ENCODE peak calls at places on chromosomes 11 and 22, in eight cellular contexts. One of them, this sample, is unnamed.

GRCh38 chr11:118143661-118144185 is 8.9 kb downstream of the SCN4B start:
- DNase-seq in Daoy: no peak
- DNase-seq in stromal cell of bone marrow: no peak
- DNase-seq in AG08396: no peak
- DNase-seq in kidney epithelial cell: no peak
- DNase-seq in midbrain: no peak
- DNase-seq in G401: no peak
- DNase-seq in nephron progenitor cell: no peak
- DNase-seq in this sample: no peak

GRCh38 chr22:46267431-46268279 is at the start of gene TTC38:
- DNase-seq in Daoy: peak
- DNase-seq in stromal cell of bone marrow: peak
- DNase-seq in AG08396: peak
- DNase-seq in kidney epithelial cell: no peak
- DNase-seq in midbrain: peak
- DNase-seq in G401: peak
- DNase-seq in nephron progenitor cell: peak
- DNase-seq in this sample: peak

GRCh38 chr11:113725411-113725810 is 19.3 kb upstream of the TMPRSS5 start:
- DNase-seq in Daoy: no peak
- DNase-seq in stromal cell of bone marrow: no peak
- DNase-seq in AG08396: no peak
- DNase-seq in kidney epithelial cell: no peak
- DNase-seq in midbrain: no peak
- DNase-seq in G401: no peak
- DNase-seq in nephron progenitor cell: no peak
- DNase-seq in this sample: no peak

GRCh38 chr11:104148696-104149095 is 15.3 kb downstream of the PDGFD start:
- DNase-seq in Daoy: no peak
- DNase-seq in stromal cell of bone marrow: no peak
- DNase-seq in AG08396: no peak
- DNase-seq in kidney epithelial cell: no peak
- DNase-seq in midbrain: no peak
- DNase-seq in G401: no peak
- DNase-seq in nephron progenitor cell: no peak
- DNase-seq in this sample: no peak

GRCh38 chr11:44145011-44145777 is 49.7 kb downstream of the EXT2 start:
- DNase-seq in Daoy: no peak
- DNase-seq in stromal cell of bone marrow: peak
- DNase-seq in AG08396: no peak
- DNase-seq in kidney epithelial cell: no peak
- DNase-seq in midbrain: no peak
- DNase-seq in G401: no peak
- DNase-seq in nephron progenitor cell: no peak
- DNase-seq in this sample: no peak

GRCh38 chr11:32439488-32440210 is 4.3 kb upstream of the WT1 start:
- DNase-seq in Daoy: no peak
- DNase-seq in stromal cell of bone marrow: no peak
- DNase-seq in AG08396: no peak
- DNase-seq in kidney epithelial cell: no peak
- DNase-seq in midbrain: no peak
- DNase-seq in G401: no peak
- DNase-seq in nephron progenitor cell: peak
- DNase-seq in this sample: no peak

GRCh38 chr11:57203359-57203758 is 21.6 kb downstream of the LRRC55 start:
- DNase-seq in Daoy: no peak
- DNase-seq in stromal cell of bone marrow: no peak
- DNase-seq in AG08396: no peak
- DNase-seq in kidney epithelial cell: no peak
- DNase-seq in midbrain: no peak
- DNase-seq in G401: no peak
- DNase-seq in nephron progenitor cell: no peak
- DNase-seq in this sample: peak

GRCh38 chr11:91308069-91308468 is 916.5 kb upstream of the FAT3 start:
- DNase-seq in Daoy: no peak
- DNase-seq in stromal cell of bone marrow: no peak
- DNase-seq in AG08396: no peak
- DNase-seq in kidney epithelial cell: no peak
- DNase-seq in midbrain: no peak
- DNase-seq in G401: no peak
- DNase-seq in nephron progenitor cell: no peak
- DNase-seq in this sample: no peak

GRCh38 chr11:122874991-122875390 is 7.6 kb upstream of the JHY start:
- DNase-seq in Daoy: no peak
- DNase-seq in stromal cell of bone marrow: no peak
- DNase-seq in AG08396: no peak
- DNase-seq in kidney epithelial cell: no peak
- DNase-seq in midbrain: no peak
- DNase-seq in G401: no peak
- DNase-seq in nephron progenitor cell: no peak
- DNase-seq in this sample: no peak

GRCh38 chr11:72589802-72590761 is 84.1 kb downstream of the PDE2A start:
- DNase-seq in Daoy: peak
- DNase-seq in stromal cell of bone marrow: no peak
- DNase-seq in AG08396: no peak
- DNase-seq in kidney epithelial cell: no peak
- DNase-seq in midbrain: no peak
- DNase-seq in G401: no peak
- DNase-seq in nephron progenitor cell: peak
- DNase-seq in this sample: peak

GRCh38 chr11:70532728-70533127 is 134.4 kb downstream of the CTTN start:
- DNase-seq in Daoy: no peak
- DNase-seq in stromal cell of bone marrow: no peak
- DNase-seq in AG08396: peak
- DNase-seq in kidney epithelial cell: no peak
- DNase-seq in midbrain: no peak
- DNase-seq in G401: no peak
- DNase-seq in nephron progenitor cell: no peak
- DNase-seq in this sample: no peak

GRCh38 chr11:71112454-71112853 is 139.9 kb downstream of the SHANK2 start:
- DNase-seq in Daoy: no peak
- DNase-seq in stromal cell of bone marrow: no peak
- DNase-seq in AG08396: no peak
- DNase-seq in kidney epithelial cell: no peak
- DNase-seq in midbrain: no peak
- DNase-seq in G401: no peak
- DNase-seq in nephron progenitor cell: no peak
- DNase-seq in this sample: no peak

GRCh38 chr22:45804319-45804985 is 132.8 kb downstream of the ATXN10 start:
- DNase-seq in Daoy: no peak
- DNase-seq in stromal cell of bone marrow: no peak
- DNase-seq in AG08396: no peak
- DNase-seq in kidney epithelial cell: no peak
- DNase-seq in midbrain: no peak
- DNase-seq in G401: no peak
- DNase-seq in nephron progenitor cell: no peak
- DNase-seq in this sample: no peak

GRCh38 chr11:32821517-32821916 is 8.2 kb upstream of the PRRG4 start:
- DNase-seq in Daoy: peak
- DNase-seq in stromal cell of bone marrow: no peak
- DNase-seq in AG08396: no peak
- DNase-seq in kidney epithelial cell: no peak
- DNase-seq in midbrain: no peak
- DNase-seq in G401: no peak
- DNase-seq in nephron progenitor cell: no peak
- DNase-seq in this sample: no peak

GRCh38 chr11:30377347-30377746 is 54.4 kb downstream of the ARL14EP start:
- DNase-seq in Daoy: no peak
- DNase-seq in stromal cell of bone marrow: no peak
- DNase-seq in AG08396: no peak
- DNase-seq in kidney epithelial cell: no peak
- DNase-seq in midbrain: no peak
- DNase-seq in G401: no peak
- DNase-seq in nephron progenitor cell: no peak
- DNase-seq in this sample: no peak

GRCh38 chr11:86803641-86804040 is 3.3 kb downstream of the PRSS23 start:
- DNase-seq in Daoy: peak
- DNase-seq in stromal cell of bone marrow: no peak
- DNase-seq in AG08396: no peak
- DNase-seq in kidney epithelial cell: no peak
- DNase-seq in midbrain: no peak
- DNase-seq in G401: no peak
- DNase-seq in nephron progenitor cell: no peak
- DNase-seq in this sample: no peak

GRCh38 chr22:19878461-19879247 is 24.0 kb upstream of the GNB1L start:
- DNase-seq in Daoy: no peak
- DNase-seq in stromal cell of bone marrow: no peak
- DNase-seq in AG08396: no peak
- DNase-seq in kidney epithelial cell: no peak
- DNase-seq in midbrain: no peak
- DNase-seq in G401: no peak
- DNase-seq in nephron progenitor cell: no peak
- DNase-seq in this sample: no peak

GRCh38 chr11:116843661-116844060 is 6.2 kb upstream of the APOA1 start:
- DNase-seq in Daoy: no peak
- DNase-seq in stromal cell of bone marrow: no peak
- DNase-seq in AG08396: no peak
- DNase-seq in kidney epithelial cell: no peak
- DNase-seq in midbrain: no peak
- DNase-seq in G401: no peak
- DNase-seq in nephron progenitor cell: no peak
- DNase-seq in this sample: no peak

GRCh38 chr11:12494699-12495098 is 117.3 kb downstream of the PARVA start:
- DNase-seq in Daoy: no peak
- DNase-seq in stromal cell of bone marrow: no peak
- DNase-seq in AG08396: no peak
- DNase-seq in kidney epithelial cell: no peak
- DNase-seq in midbrain: no peak
- DNase-seq in G401: no peak
- DNase-seq in nephron progenitor cell: no peak
- DNase-seq in this sample: no peak

GRCh38 chr22:37186228-37186996 is 1.6 kb downstream of the C1QTNF6 start:
- DNase-seq in Daoy: peak
- DNase-seq in stromal cell of bone marrow: peak
- DNase-seq in AG08396: peak
- DNase-seq in kidney epithelial cell: no peak
- DNase-seq in midbrain: no peak
- DNase-seq in G401: peak
- DNase-seq in nephron progenitor cell: no peak
- DNase-seq in this sample: no peak

GRCh38 chr22:37608477-37609239 is at the start of gene GGA1:
- DNase-seq in Daoy: peak
- DNase-seq in stromal cell of bone marrow: peak
- DNase-seq in AG08396: peak
- DNase-seq in kidney epithelial cell: peak
- DNase-seq in midbrain: peak
- DNase-seq in G401: peak
- DNase-seq in nephron progenitor cell: peak
- DNase-seq in this sample: peak

GRCh38 chr22:29816128-29816527 is 21.9 kb downstream of the ASCC2 start:
- DNase-seq in Daoy: no peak
- DNase-seq in stromal cell of bone marrow: peak
- DNase-seq in AG08396: no peak
- DNase-seq in kidney epithelial cell: no peak
- DNase-seq in midbrain: no peak
- DNase-seq in G401: peak
- DNase-seq in nephron progenitor cell: no peak
- DNase-seq in this sample: peak

GRCh38 chr11:13333456-13333957 is 55.9 kb downstream of the BMAL1 start:
- DNase-seq in Daoy: peak
- DNase-seq in stromal cell of bone marrow: no peak
- DNase-seq in AG08396: no peak
- DNase-seq in kidney epithelial cell: no peak
- DNase-seq in midbrain: peak
- DNase-seq in G401: no peak
- DNase-seq in nephron progenitor cell: no peak
- DNase-seq in this sample: no peak

GRCh38 chr22:35409783-35410662 is 10.1 kb downstream of the MCM5 start:
- DNase-seq in Daoy: no peak
- DNase-seq in stromal cell of bone marrow: no peak
- DNase-seq in AG08396: no peak
- DNase-seq in kidney epithelial cell: no peak
- DNase-seq in midbrain: peak
- DNase-seq in G401: no peak
- DNase-seq in nephron progenitor cell: no peak
- DNase-seq in this sample: no peak

GRCh38 chr11:133501643-133502535 is 30.4 kb downstream of the OPCML start:
- DNase-seq in Daoy: no peak
- DNase-seq in stromal cell of bone marrow: no peak
- DNase-seq in AG08396: no peak
- DNase-seq in kidney epithelial cell: no peak
- DNase-seq in midbrain: no peak
- DNase-seq in G401: no peak
- DNase-seq in nephron progenitor cell: peak
- DNase-seq in this sample: peak

GRCh38 chr11:117859061-117859460 is 17.4 kb downstream of the FXYD6 start:
- DNase-seq in Daoy: no peak
- DNase-seq in stromal cell of bone marrow: no peak
- DNase-seq in AG08396: no peak
- DNase-seq in kidney epithelial cell: no peak
- DNase-seq in midbrain: no peak
- DNase-seq in G401: no peak
- DNase-seq in nephron progenitor cell: no peak
- DNase-seq in this sample: no peak

GRCh38 chr11:13680501-13681264 is 12.2 kb downstream of the FAR1 start:
- DNase-seq in Daoy: no peak
- DNase-seq in stromal cell of bone marrow: no peak
- DNase-seq in AG08396: no peak
- DNase-seq in kidney epithelial cell: no peak
- DNase-seq in midbrain: no peak
- DNase-seq in G401: no peak
- DNase-seq in nephron progenitor cell: no peak
- DNase-seq in this sample: peak

GRCh38 chr11:34149274-34149673 is 43.8 kb downstream of the NAT10 start:
- DNase-seq in Daoy: no peak
- DNase-seq in stromal cell of bone marrow: no peak
- DNase-seq in AG08396: no peak
- DNase-seq in kidney epithelial cell: no peak
- DNase-seq in midbrain: no peak
- DNase-seq in G401: no peak
- DNase-seq in nephron progenitor cell: no peak
- DNase-seq in this sample: no peak

GRCh38 chr22:32636884-32637283 is 162.3 kb downstream of the FBXO7 start:
- DNase-seq in Daoy: no peak
- DNase-seq in stromal cell of bone marrow: no peak
- DNase-seq in AG08396: no peak
- DNase-seq in kidney epithelial cell: no peak
- DNase-seq in midbrain: no peak
- DNase-seq in G401: no peak
- DNase-seq in nephron progenitor cell: no peak
- DNase-seq in this sample: no peak

GRCh38 chr11:20238712-20239111 is 78.4 kb upstream of the DBX1 start:
- DNase-seq in Daoy: no peak
- DNase-seq in stromal cell of bone marrow: no peak
- DNase-seq in AG08396: no peak
- DNase-seq in kidney epithelial cell: no peak
- DNase-seq in midbrain: peak
- DNase-seq in G401: no peak
- DNase-seq in nephron progenitor cell: no peak
- DNase-seq in this sample: no peak

GRCh38 chr11:26243426-26243825 is 88.5 kb upstream of the ANO3 start:
- DNase-seq in Daoy: no peak
- DNase-seq in stromal cell of bone marrow: no peak
- DNase-seq in AG08396: no peak
- DNase-seq in kidney epithelial cell: no peak
- DNase-seq in midbrain: no peak
- DNase-seq in G401: no peak
- DNase-seq in nephron progenitor cell: no peak
- DNase-seq in this sample: no peak

GRCh38 chr11:82465481-82465880 is 268.2 kb downstream of the FAM181B start:
- DNase-seq in Daoy: no peak
- DNase-seq in stromal cell of bone marrow: no peak
- DNase-seq in AG08396: no peak
- DNase-seq in kidney epithelial cell: no peak
- DNase-seq in midbrain: no peak
- DNase-seq in G401: no peak
- DNase-seq in nephron progenitor cell: no peak
- DNase-seq in this sample: no peak

GRCh38 chr11:86116386-86116726 is 47.5 kb upstream of the PICALM start:
- DNase-seq in Daoy: peak
- DNase-seq in stromal cell of bone marrow: peak
- DNase-seq in AG08396: peak
- DNase-seq in kidney epithelial cell: peak
- DNase-seq in midbrain: no peak
- DNase-seq in G401: no peak
- DNase-seq in nephron progenitor cell: no peak
- DNase-seq in this sample: no peak

GRCh38 chr11:16049611-16050010 is 306.7 kb downstream of the SOX6 start:
- DNase-seq in Daoy: no peak
- DNase-seq in stromal cell of bone marrow: no peak
- DNase-seq in AG08396: no peak
- DNase-seq in kidney epithelial cell: no peak
- DNase-seq in midbrain: no peak
- DNase-seq in G401: no peak
- DNase-seq in nephron progenitor cell: no peak
- DNase-seq in this sample: no peak